ENCODE peak calls at places on chromosomes 16 and 17, in four cellular contexts. W is caudate nucleus, S is PC-3, H is HEK293T. C is an unnamed sample.

GRCh38 chr17:57051886-57052342 is 33.1 kb upstream of the AKAP1 start:
- DNase-seq in W (no peak), S (no peak), H (no peak), C (peak; percentile 78)

GRCh38 chr17:14201595-14201994 is 35.1 kb downstream of the CDRT15 start:
- DNase-seq in W (no peak), S (no peak), H (no peak), C (no peak)

GRCh38 chr16:82625066-82625968 is 1.5 kb upstream of the CDH13 start:
- DNase-seq in W (no peak), S (no peak), H (no peak), C (no peak)

GRCh38 chr17:80358861-80359260 is 56.1 kb upstream of the ENDOV start:
- DNase-seq in W (no peak), S (no peak), H (no peak), C (no peak)

GRCh38 chr17:45325810-45326209 is 9.0 kb upstream of the MAP3K14 start:
- DNase-seq in W (no peak), S (no peak), H (no peak), C (no peak)

GRCh38 chr17:66967867-66968543 is 3.5 kb downstream of the CACNG4 start:
- DNase-seq in W (no peak), S (no peak), H (no peak), C (no peak)

GRCh38 chr16:29710227-29711219 is 31.5 kb downstream of the QPRT start:
- DNase-seq in W (no peak), S (peak; percentile 68), H (peak; percentile 53), C (peak; percentile 71)

GRCh38 chr17:3928394-3928793 is 12.1 kb upstream of the P2RX1 start:
- DNase-seq in W (no peak), S (no peak), H (no peak), C (no peak)

GRCh38 chr16:84283314-84284167 is 11.1 kb upstream of the WFDC1 start:
- DNase-seq in W (no peak), S (no peak), H (no peak), C (no peak)

GRCh38 chr17:82377924-82378740 is 6.6 kb downstream of the UTS2R start:
- DNase-seq in W (no peak), S (no peak), H (no peak), C (no peak)

C was measured in mammary epithelial cell.